ENCODE peak calls at places on chromosomes 7 and 10, in nine cellular contexts. D is ovary, R is astrocyte, C is AG04450, Q is hepatocyte, O is transverse colon, L is pancreas, M is tibial nerve, J is MM.1S. K is an unnamed sample. For H3K27me3, the result is how much of the 10 kb centered on the place peaks cover.

GRCh38 chr10:79344502-79345195 is 2.6 kb upstream of the PPIF start:
- DNase-seq in D (no peak), R (no peak), C (no peak), Q (no peak), O (no peak), L (peak), M (no peak), J (peak), K (no peak)

GRCh38 chr7:32762894-32763293 is 128.7 kb downstream of the KBTBD2 start:
- DNase-seq in D (no peak), R (no peak), C (no peak), Q (no peak), O (no peak), L (no peak), M (no peak), J (no peak), K (no peak)

GRCh38 chr10:127462643-127463295 is 86.3 kb upstream of the NPS start:
- DNase-seq in D (no peak), R (no peak), C (no peak), Q (peak), O (no peak), L (no peak), M (no peak), J (no peak), K (no peak)

GRCh38 chr10:73907841-73908517 is 3.0 kb upstream of the PLAU start:
- DNase-seq in D (no peak), R (peak), C (no peak), Q (no peak), O (peak), L (no peak), M (peak), J (no peak), K (no peak)

GRCh38 chr7:37011151-37011890 is 287.0 kb upstream of the AOAH start:
- DNase-seq in D (no peak), R (no peak), C (no peak), Q (no peak), O (no peak), L (no peak), M (no peak), J (no peak), K (no peak)

GRCh38 chr10:88687853-88688467 is 18.1 kb upstream of the LIPK start:
- DNase-seq in D (no peak), R (no peak), C (no peak), Q (peak), O (no peak), L (no peak), M (no peak), J (peak), K (no peak)

GRCh38 chr7:3065724-3066143 is 22.1 kb upstream of the CARD11 start:
- DNase-seq in D (no peak), R (no peak), C (no peak), Q (peak), O (peak), L (peak), M (no peak), J (no peak), K (no peak)

GRCh38 chr10:78627254-78627795 is 441.4 kb upstream of the ZMIZ1 start:
- DNase-seq in D (no peak), R (no peak), C (no peak), Q (no peak), O (no peak), L (no peak), M (no peak), J (no peak), K (no peak)

GRCh38 chr10:6035101-6035834 is 26.9 kb downstream of the IL2RA start:
- DNase-seq in D (no peak), R (no peak), C (no peak), Q (no peak), O (no peak), L (no peak), M (no peak), J (no peak), K (no peak)

GRCh38 chr10:14838582-14839304 is 637 bp downstream of the HSPA14 start:
- DNase-seq in D (peak), R (peak), C (no peak), Q (peak), O (peak), L (no peak), M (no peak), J (peak), K (peak)

GRCh38 chr7:32036557-32036956 is 33.6 kb downstream of the PDE1C start:
- DNase-seq in D (no peak), R (peak), C (no peak), Q (no peak), O (no peak), L (no peak), M (no peak), J (peak), K (peak)

GRCh38 chr10:3773465-3774017 is 11.5 kb downstream of the KLF6 start:
- DNase-seq in D (no peak), R (peak), C (no peak), Q (no peak), O (no peak), L (no peak), M (no peak), J (no peak), K (no peak)

GRCh38 chr7:4951903-4952636 is 6.9 kb downstream of the MMD2 start:
- DNase-seq in D (no peak), R (peak), C (no peak), Q (peak), O (no peak), L (no peak), M (no peak), J (peak), K (peak)

GRCh38 chr7:100132126-100132525 is 5.4 kb downstream of the MBLAC1 start:
- DNase-seq in D (no peak), R (no peak), C (no peak), Q (no peak), O (no peak), L (no peak), M (no peak), J (no peak), K (no peak)

GRCh38 chr7:106536079-106536478 is 124.9 kb downstream of the CCDC71L start:
- DNase-seq in D (no peak), R (no peak), C (no peak), Q (no peak), O (no peak), L (no peak), M (no peak), J (no peak), K (no peak)

GRCh38 chr7:67462781-67463191 is 466.2 kb downstream of the TYW1 start:
- DNase-seq in D (peak), R (peak), C (no peak), Q (peak), O (peak), L (no peak), M (peak), J (no peak), K (no peak)
- H3K4me3 ChIP-seq in D (no peak), R (no peak), C (no peak), Q (no peak), O (no peak), L (no peak), M (no peak), J (no peak), K (no peak)

GRCh38 chr7:53904355-53904754 is 637.8 kb upstream of the VSTM2A start:
- DNase-seq in D (no peak), R (no peak), C (no peak), Q (no peak), O (no peak), L (no peak), M (no peak), J (no peak), K (no peak)

GRCh38 chr7:53900856-53901528 is 641.2 kb upstream of the VSTM2A start:
- DNase-seq in D (no peak), R (no peak), C (no peak), Q (no peak), O (no peak), L (no peak), M (no peak), J (no peak), K (no peak)
- TF ChIP-seq CTCF in D (no peak), R (no peak), C (no peak), Q (no peak), O (no peak), L (no peak), M (no peak), J (no peak), K (no peak)

GRCh38 chr7:103447073-103447960 is 1.3 kb upstream of the SLC26A5 start:
- DNase-seq in D (no peak), R (peak), C (peak), Q (peak), O (peak), L (peak), M (peak), J (peak), K (peak)

GRCh38 chr7:103445228-103446020 is 583 bp downstream of the SLC26A5 start:
- DNase-seq in D (no peak), R (no peak), C (no peak), Q (peak), O (no peak), L (no peak), M (no peak), J (no peak), K (peak)

DNA sequence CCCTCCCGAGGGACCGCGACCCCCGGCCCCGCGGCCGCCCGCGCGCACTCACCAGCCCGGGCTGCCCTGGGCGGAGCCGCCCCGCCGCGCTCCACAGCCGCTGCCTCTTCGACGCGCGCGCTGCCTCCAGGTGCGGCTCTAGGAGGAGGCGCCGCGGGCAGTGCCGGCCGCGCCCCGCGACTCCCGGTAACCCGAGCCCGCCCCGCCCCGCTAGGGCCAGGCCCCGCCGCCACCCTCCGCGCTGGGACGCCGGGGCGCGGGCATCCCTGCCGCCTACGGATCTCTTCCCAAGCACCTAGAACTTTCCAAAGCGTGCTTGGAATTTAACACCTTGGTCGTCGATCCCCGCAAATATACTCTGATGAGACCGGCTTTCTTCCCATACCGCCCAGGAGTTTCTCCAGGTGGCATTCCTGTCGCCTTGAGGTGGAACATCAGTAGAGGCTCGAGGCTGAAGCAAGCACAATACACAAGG is at the start of gene SLC26A5:
- DNase-seq in D (no peak), R (no peak), C (no peak), Q (peak), O (peak), L (peak), M (no peak), J (peak), K (peak)
- H3K27me3 ChIP-seq in D (under half), R (under half), C (under half), Q (half or more), O (half or more), L (under half), M (under half), J (under half), K (under half)

DNA sequence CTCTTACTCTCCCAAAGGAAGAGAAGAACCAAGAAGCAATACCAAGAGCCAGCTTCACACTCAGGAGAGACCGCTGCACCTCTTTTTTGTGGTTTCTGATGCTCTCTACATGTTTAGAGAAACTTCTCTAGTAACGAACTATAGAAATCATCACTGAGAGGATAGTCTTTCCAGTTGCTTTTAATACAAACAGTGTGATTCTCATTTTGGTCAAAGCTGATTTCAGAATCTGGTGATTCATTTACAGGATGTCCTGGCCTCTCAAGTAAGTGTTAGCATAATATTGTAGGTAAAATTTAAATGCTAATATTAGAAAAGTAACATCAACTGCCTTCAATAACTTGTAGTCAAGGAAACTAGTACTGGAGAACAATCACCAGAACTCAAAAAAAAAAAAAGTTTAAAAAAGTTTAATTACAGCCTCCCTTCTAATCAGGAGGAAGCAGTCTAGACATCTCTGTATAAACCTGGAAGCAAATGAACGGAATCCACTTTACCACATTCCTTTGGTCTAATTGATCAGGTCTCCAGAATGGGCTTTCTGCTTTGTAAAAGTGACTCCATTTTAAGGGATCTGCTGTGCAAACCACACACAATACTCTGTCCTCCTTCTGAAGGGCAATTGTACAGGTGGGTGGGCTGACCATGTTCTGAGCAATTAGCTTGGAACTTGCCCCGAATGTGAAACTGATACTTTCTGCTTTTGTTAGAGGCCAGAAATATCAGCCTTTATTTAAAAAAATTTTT is 3.0 kb downstream of the LAMB1 start:
- DNase-seq in D (no peak), R (peak), C (no peak), Q (no peak), O (no peak), L (no peak), M (no peak), J (no peak), K (no peak)
- H3K4me3 ChIP-seq in D (no peak), R (peak), C (peak), Q (peak), O (peak), L (no peak), M (no peak), J (no peak), K (no peak)

GRCh38 chr7:7761340-7761973 is 43.0 kb upstream of the RPA3 start:
- DNase-seq in D (no peak), R (peak), C (no peak), Q (peak), O (no peak), L (no peak), M (no peak), J (peak), K (no peak)
- TF ChIP-seq CTCF in D (no peak), R (peak), C (peak), Q (peak), O (peak), L (no peak), M (peak), J (peak), K (peak)

GRCh38 chr7:158876984-158877383 is 20.6 kb downstream of the DYNC2I1 start:
- DNase-seq in D (no peak), R (no peak), C (no peak), Q (no peak), O (no peak), L (no peak), M (no peak), J (no peak), K (no peak)

GRCh38 chr7:158885624-158886023 is 29.3 kb downstream of the DYNC2I1 start:
- DNase-seq in D (no peak), R (no peak), C (no peak), Q (no peak), O (no peak), L (no peak), M (no peak), J (peak), K (no peak)

GRCh38 chr7:158880973-158881372 is 24.6 kb downstream of the DYNC2I1 start:
- DNase-seq in D (no peak), R (no peak), C (no peak), Q (no peak), O (no peak), L (no peak), M (no peak), J (no peak), K (no peak)

GRCh38 chr7:158887594-158887993 is 31.2 kb downstream of the DYNC2I1 start:
- DNase-seq in D (no peak), R (no peak), C (no peak), Q (no peak), O (no peak), L (no peak), M (no peak), J (no peak), K (no peak)

DNA sequence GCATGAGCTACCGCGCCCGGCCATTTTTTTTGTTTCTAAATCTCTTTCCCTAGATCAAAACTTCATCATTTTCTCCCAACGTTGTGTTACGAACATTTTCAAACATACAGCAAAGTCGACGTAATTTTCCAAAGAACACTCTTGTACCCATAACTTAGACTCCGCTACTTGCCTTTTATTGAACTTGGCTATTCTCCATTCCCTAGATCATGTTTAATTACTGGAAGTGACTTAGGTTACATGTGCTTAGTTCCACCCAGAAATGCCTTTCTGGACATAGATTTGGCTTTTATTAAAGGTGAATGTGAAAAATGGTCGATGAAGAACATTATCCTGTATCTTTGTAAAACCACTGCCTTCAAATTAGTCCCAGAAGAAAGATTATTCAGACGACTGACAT is 25.4 kb downstream of the DYNC2I1 start:
- DNase-seq in D (no peak), R (no peak), C (no peak), Q (no peak), O (no peak), L (no peak), M (no peak), J (no peak), K (no peak)
- H3K27me3 ChIP-seq in D (under half), R (under half), C (under half), Q (under half), O (under half), L (under half), M (under half), J (under half), K (under half)